ENCODE peak calls at places on chromosomes 1 and 21, in four cellular contexts. C is HepG2, N is K562, K is GM12878. H is an unnamed sample.

GRCh38 chr1:18649713-18650370 is 19.2 kb downstream of the PAX7 start:
- DNase-seq in C (no peak), K (no peak), N (no peak), H (no peak)

GRCh38 chr1:240462766-240463410 is 149.1 kb downstream of the GREM2 start:
- DNase-seq in C (no peak), N (no peak), K (no peak), H (no peak)

GRCh38 chr1:23561813-23562100 is 2.5 kb upstream of the ID3 start:
- DNase-seq in K (no peak), C (no peak), N (no peak), H (no peak)

GRCh38 chr1:242890211-242890741 is 364.8 kb downstream of the CEP170 start:
- DNase-seq in N (no peak), K (no peak), C (no peak), H (peak)

GRCh38 chr1:41446851-41447610 is 37.5 kb downstream of the EDN2 start:
- DNase-seq in C (no peak), N (no peak), K (no peak), H (no peak)

GRCh38 chr1:30837653-30838052 is 70.9 kb downstream of the SDC3 start:
- DNase-seq in C (no peak), N (no peak), K (no peak), H (no peak)

GRCh38 chr1:245458761-245459174 is 304.0 kb downstream of the KIF26B start:
- DNase-seq in C (no peak), K (no peak), N (no peak), H (no peak)

GRCh38 chr1:193275773-193276172 is 89.4 kb upstream of the B3GALT2 start:
- DNase-seq in C (no peak), K (no peak), N (no peak), H (peak)

GRCh38 chr1:81757398-81758020 is 43.2 kb upstream of the ADGRL2 start:
- DNase-seq in N (no peak), K (no peak), C (no peak), H (no peak)

GRCh38 chr1:8201331-8201861 is 116.5 kb upstream of the SLC45A1 start:
- DNase-seq in C (peak), N (no peak), K (no peak), H (no peak)

GRCh38 chr1:98429851-98430496 is 231.5 kb upstream of the SNX7 start:
- DNase-seq in C (peak), K (no peak), N (no peak), H (no peak)

GRCh38 chr1:44640178-44640865 is 34.0 kb downstream of the TMEM53 start:
- DNase-seq in C (no peak), N (no peak), K (no peak), H (no peak)

GRCh38 chr1:98981917-98982513 is 22.6 kb downstream of the PLPPR5 start:
- DNase-seq in C (no peak), K (no peak), N (no peak), H (no peak)

GRCh38 chr1:32464716-32465540 is at the start of gene ZBTB8B:
- DNase-seq in N (peak), C (peak), K (no peak), H (peak)

GRCh38 chr21:44998621-44999427 is 59.0 kb downstream of the SLX9 start:
- DNase-seq in K (no peak), N (no peak), C (no peak), H (no peak)

GRCh38 chr1:231629132-231629531 is 2.5 kb downstream of the DISC1 start:
- DNase-seq in N (no peak), K (no peak), C (no peak), H (no peak)

GRCh38 chr1:21027805-21028204 is 148.9 kb downstream of the EIF4G3 start:
- DNase-seq in C (no peak), K (no peak), N (peak), H (no peak)

GRCh38 chr1:167722152-167722869 is 529 bp downstream of the MPZL1 start:
- DNase-seq in K (no peak), N (peak), C (peak), H (peak)

GRCh38 chr1:116514708-116515525 is 55.9 kb downstream of the CD58 start:
- DNase-seq in N (no peak), K (peak), C (no peak), H (no peak)

GRCh38 chr1:28983509-28984310 is 69.3 kb downstream of the EPB41 start:
- DNase-seq in K (no peak), N (no peak), C (peak), H (peak)

GRCh38 chr1:22321917-22322316 is 129.7 kb upstream of the ZBTB40 start:
- DNase-seq in N (no peak), K (no peak), C (no peak), H (no peak)
- TF ChIP-seq CREM in N (no peak), K (no peak), C (no peak), H (no peak)

GRCh38 chr1:24745711-24746582 is 700 bp downstream of the CLIC4 start:
- DNase-seq in C (no peak), N (peak), K (no peak), H (no peak)
- TF ChIP-seq ATF3 in C (peak), N (peak), K (no peak), H (no peak)

GRCh38 chr21:38126677-38127271 is 130.0 kb upstream of the KCNJ15 start:
- DNase-seq in C (peak), K (no peak), N (peak), H (peak)
- TF ChIP-seq CREM in C (no peak), K (no peak), N (no peak), H (no peak)

GRCh38 chr1:97063532-97063931 is 341.9 kb downstream of the PTBP2 start:
- DNase-seq in N (no peak), C (peak), K (no peak), H (no peak)
- TF ChIP-seq ATF3 in N (no peak), C (no peak), K (no peak), H (no peak)